ENCODE peak calls at places on chromosomes 16 and 17, in four cellular contexts. One of them, this sample, is unnamed.

GRCh38 chr17:81494984-81495383 is 17.6 kb downstream of the ACTG1 start:
- DNase-seq in GM23338: no peak
- DNase-seq in PC-3: peak
- DNase-seq in fibroblast of lung: no peak
- DNase-seq in this sample: peak

GRCh38 chr17:46191332-46192210 is 1.7 kb downstream of the KANSL1 start:
- DNase-seq in GM23338: peak
- DNase-seq in PC-3: peak
- DNase-seq in fibroblast of lung: peak
- DNase-seq in this sample: peak

GRCh38 chr17:31802502-31802901 is 56.5 kb downstream of the COPRS start:
- DNase-seq in GM23338: no peak
- DNase-seq in PC-3: no peak
- DNase-seq in fibroblast of lung: no peak
- DNase-seq in this sample: no peak

GRCh38 chr17:3398310-3398709 is at the start of gene OR1E1:
- DNase-seq in GM23338: no peak
- DNase-seq in PC-3: no peak
- DNase-seq in fibroblast of lung: no peak
- DNase-seq in this sample: no peak

GRCh38 chr16:2339521-2340484 is 725 bp downstream of the ABCA3 start:
- DNase-seq in GM23338: peak
- DNase-seq in PC-3: peak
- DNase-seq in fibroblast of lung: peak
- DNase-seq in this sample: peak

GRCh38 chr17:65514082-65514481 is 47.4 kb downstream of the AXIN2 start:
- DNase-seq in GM23338: no peak
- DNase-seq in PC-3: peak
- DNase-seq in fibroblast of lung: peak
- DNase-seq in this sample: no peak

GRCh38 chr16:69443809-69444611 is 19.6 kb downstream of the CYB5B start:
- DNase-seq in GM23338: no peak
- DNase-seq in PC-3: no peak
- DNase-seq in fibroblast of lung: no peak
- DNase-seq in this sample: no peak

GRCh38 chr16:67857547-67858233 is 10.2 kb upstream of the CENPT start:
- DNase-seq in GM23338: peak
- DNase-seq in PC-3: peak
- DNase-seq in fibroblast of lung: peak
- DNase-seq in this sample: no peak

GRCh38 chr16:13848795-13849194 is 71.2 kb upstream of the ERCC4 start:
- DNase-seq in GM23338: peak
- DNase-seq in PC-3: no peak
- DNase-seq in fibroblast of lung: no peak
- DNase-seq in this sample: no peak

GRCh38 chr16:87152221-87152755 is 164.9 kb downstream of the C16orf95 start:
- DNase-seq in GM23338: no peak
- DNase-seq in PC-3: no peak
- DNase-seq in fibroblast of lung: no peak
- DNase-seq in this sample: no peak

GRCh38 chr16:73771196-73771595 is 525.4 kb upstream of the PSMD7 start:
- DNase-seq in GM23338: no peak
- DNase-seq in PC-3: no peak
- DNase-seq in fibroblast of lung: peak
- DNase-seq in this sample: no peak

GRCh38 chr17:13597723-13598347 is 3.9 kb downstream of the HS3ST3A1 start:
- DNase-seq in GM23338: peak
- DNase-seq in PC-3: peak
- DNase-seq in fibroblast of lung: peak
- DNase-seq in this sample: peak

GRCh38 chr17:65055280-65055707 is 1.2 kb downstream of the GNA13 start:
- DNase-seq in GM23338: no peak
- DNase-seq in PC-3: no peak
- DNase-seq in fibroblast of lung: peak
- DNase-seq in this sample: no peak

GRCh38 chr17:10737168-10737622 is 7.4 kb upstream of the TMEM220 start:
- DNase-seq in GM23338: peak
- DNase-seq in PC-3: peak
- DNase-seq in fibroblast of lung: peak
- DNase-seq in this sample: peak

GRCh38 chr17:19249681-19250080 is 12.5 kb downstream of the EPN2 start:
- DNase-seq in GM23338: no peak
- DNase-seq in PC-3: no peak
- DNase-seq in fibroblast of lung: peak
- DNase-seq in this sample: no peak
- H3K4me2 ChIP-seq in GM23338: no peak
- H3K4me2 ChIP-seq in PC-3: peak
- H3K4me2 ChIP-seq in fibroblast of lung: no peak
- H3K4me2 ChIP-seq in this sample: no peak

DNA sequence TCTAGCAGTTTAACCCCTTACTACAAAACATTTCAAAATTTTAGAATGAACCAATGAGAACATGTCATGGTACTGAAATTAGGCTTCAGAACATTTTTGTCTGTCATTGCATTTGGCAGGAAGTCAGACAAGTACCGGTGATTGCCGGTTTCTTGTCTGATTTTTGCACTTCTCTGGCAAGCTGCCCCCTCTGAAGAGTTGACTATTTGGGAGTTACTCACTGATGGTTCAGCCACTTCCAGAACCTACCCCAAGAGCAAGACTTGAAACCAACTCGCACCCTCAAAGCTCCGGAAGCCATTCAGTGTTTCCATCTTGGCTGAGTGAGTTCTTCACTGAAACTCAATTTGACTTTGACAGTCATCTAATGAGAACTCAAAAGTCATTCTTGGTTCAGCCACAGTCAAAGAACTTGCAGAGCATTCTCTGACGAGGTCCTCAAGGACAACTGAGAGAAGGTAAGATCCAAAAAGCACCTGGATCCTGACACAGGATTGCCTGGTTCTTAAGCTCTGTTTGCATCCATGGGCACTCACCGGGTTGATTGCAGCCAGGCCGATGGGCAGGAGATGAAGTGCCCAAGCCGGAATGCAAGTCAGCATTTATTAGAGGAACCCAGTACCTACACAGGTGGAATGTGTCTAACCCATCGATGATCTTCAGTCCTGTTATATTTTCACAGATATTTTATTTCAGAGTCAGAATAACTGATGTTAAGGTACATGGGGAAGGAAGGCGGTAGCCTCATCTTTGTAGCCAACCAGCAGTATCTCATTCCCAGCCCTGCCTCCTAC is 93.6 kb downstream of the USP22 start:
- DNase-seq in GM23338: no peak
- DNase-seq in PC-3: no peak
- DNase-seq in fibroblast of lung: no peak
- DNase-seq in this sample: no peak
- H3K4me2 ChIP-seq in GM23338: no peak
- H3K4me2 ChIP-seq in PC-3: no peak
- H3K4me2 ChIP-seq in fibroblast of lung: no peak
- H3K4me2 ChIP-seq in this sample: no peak

GRCh38 chr16:79864032-79864780 is 263.7 kb upstream of the MAF start:
- DNase-seq in GM23338: no peak
- DNase-seq in PC-3: no peak
- DNase-seq in fibroblast of lung: no peak
- DNase-seq in this sample: no peak
- H3K4me2 ChIP-seq in GM23338: no peak
- H3K4me2 ChIP-seq in PC-3: no peak
- H3K4me2 ChIP-seq in fibroblast of lung: no peak
- H3K4me2 ChIP-seq in this sample: no peak

GRCh38 chr17:7884581-7885356 is 3.8 kb upstream of the CHD3 start:
- DNase-seq in GM23338: peak
- DNase-seq in PC-3: no peak
- DNase-seq in fibroblast of lung: no peak
- DNase-seq in this sample: peak
- H3K4me2 ChIP-seq in GM23338: peak
- H3K4me2 ChIP-seq in PC-3: no peak
- H3K4me2 ChIP-seq in fibroblast of lung: no peak
- H3K4me2 ChIP-seq in this sample: peak

DNA sequence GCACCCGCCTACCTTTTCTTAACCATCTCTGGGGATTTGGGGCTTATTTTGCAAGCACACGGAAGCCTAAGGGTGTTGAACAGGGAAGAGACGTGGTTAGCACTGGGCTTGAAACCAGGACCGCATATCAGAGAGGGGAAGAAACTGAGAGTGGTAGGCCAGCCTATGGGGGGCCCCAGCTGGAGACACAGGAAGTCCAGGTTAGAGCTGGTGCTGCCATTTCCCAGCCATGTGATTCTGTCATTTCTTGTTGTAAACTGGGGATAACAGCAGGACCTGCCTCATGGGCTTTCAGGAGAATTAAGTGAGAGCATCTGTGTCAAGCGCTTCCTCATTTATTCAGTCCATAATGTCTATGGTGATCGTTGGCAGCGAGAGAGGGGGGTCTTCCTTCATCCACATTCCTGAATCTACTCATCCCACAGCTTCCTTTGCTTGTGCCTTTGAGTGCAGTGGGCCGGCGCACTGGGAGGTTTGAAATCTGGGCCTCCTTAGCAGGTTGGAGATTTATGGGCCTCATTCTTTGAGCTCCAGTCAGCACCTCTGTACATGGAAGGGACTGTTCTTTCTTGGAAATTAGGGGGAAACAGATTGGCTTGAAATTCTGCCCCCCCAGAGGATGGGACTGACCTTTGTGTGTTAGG is 20.1 kb downstream of the NKD1 start:
- DNase-seq in GM23338: no peak
- DNase-seq in PC-3: no peak
- DNase-seq in fibroblast of lung: no peak
- DNase-seq in this sample: no peak
- H3K4me2 ChIP-seq in GM23338: no peak
- H3K4me2 ChIP-seq in PC-3: no peak
- H3K4me2 ChIP-seq in fibroblast of lung: no peak
- H3K4me2 ChIP-seq in this sample: no peak

GRCh38 chr17:83146347-83146746 is 66.9 kb downstream of the METRNL start:
- DNase-seq in GM23338: no peak
- DNase-seq in PC-3: no peak
- DNase-seq in fibroblast of lung: no peak
- DNase-seq in this sample: no peak

GRCh38 chr17:83143817-83144231 is 64.4 kb downstream of the METRNL start:
- DNase-seq in GM23338: no peak
- DNase-seq in PC-3: no peak
- DNase-seq in fibroblast of lung: no peak
- DNase-seq in this sample: no peak

GRCh38 chr17:83145831-83146230 is 66.4 kb downstream of the METRNL start:
- DNase-seq in GM23338: no peak
- DNase-seq in PC-3: no peak
- DNase-seq in fibroblast of lung: no peak
- DNase-seq in this sample: no peak

GRCh38 chr17:83144421-83145357 is 65.3 kb downstream of the METRNL start:
- DNase-seq in GM23338: no peak
- DNase-seq in PC-3: no peak
- DNase-seq in fibroblast of lung: no peak
- DNase-seq in this sample: no peak

DNA sequence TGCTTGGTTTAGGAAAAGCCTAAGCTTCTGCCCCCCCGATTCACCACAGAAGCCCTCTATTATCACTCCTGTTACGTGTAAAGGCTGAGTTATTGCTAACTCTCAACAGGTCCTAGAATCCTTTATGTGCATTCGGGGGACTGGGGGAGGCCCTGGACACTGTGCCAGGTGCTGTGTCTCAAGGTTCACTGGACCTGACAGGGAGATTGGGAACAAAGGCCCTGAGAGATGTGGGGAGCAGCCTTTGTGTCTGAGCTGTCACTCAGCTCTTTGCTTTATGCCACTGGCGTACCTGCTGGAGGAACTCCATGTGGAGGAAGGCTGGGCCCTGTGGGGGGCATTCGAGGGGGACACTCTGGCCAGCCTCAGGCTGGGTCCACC is 65.9 kb downstream of the METRNL start:
- DNase-seq in GM23338: no peak
- DNase-seq in PC-3: no peak
- DNase-seq in fibroblast of lung: no peak
- DNase-seq in this sample: peak
- H3K4me2 ChIP-seq in GM23338: no peak
- H3K4me2 ChIP-seq in PC-3: no peak
- H3K4me2 ChIP-seq in fibroblast of lung: no peak
- H3K4me2 ChIP-seq in this sample: peak

GRCh38 chr16:1048442-1049112 is 24.0 kb upstream of the SSTR5 start:
- DNase-seq in GM23338: peak
- DNase-seq in PC-3: peak
- DNase-seq in fibroblast of lung: peak
- DNase-seq in this sample: peak
- H3K4me2 ChIP-seq in GM23338: peak
- H3K4me2 ChIP-seq in PC-3: no peak
- H3K4me2 ChIP-seq in fibroblast of lung: no peak
- H3K4me2 ChIP-seq in this sample: peak

GRCh38 chr16:27221576-27222498 is 18.5 kb downstream of the KDM8 start:
- DNase-seq in GM23338: no peak
- DNase-seq in PC-3: no peak
- DNase-seq in fibroblast of lung: peak
- DNase-seq in this sample: no peak

GRCh38 chr16:27223701-27224100 is 20.4 kb downstream of the KDM8 start:
- DNase-seq in GM23338: no peak
- DNase-seq in PC-3: no peak
- DNase-seq in fibroblast of lung: no peak
- DNase-seq in this sample: no peak

GRCh38 chr16:27223226-27223610 is 19.9 kb downstream of the KDM8 start:
- DNase-seq in GM23338: no peak
- DNase-seq in PC-3: no peak
- DNase-seq in fibroblast of lung: no peak
- DNase-seq in this sample: no peak

GRCh38 chr16:27224271-27224737 is 21.0 kb downstream of the KDM8 start:
- DNase-seq in GM23338: no peak
- DNase-seq in PC-3: no peak
- DNase-seq in fibroblast of lung: no peak
- DNase-seq in this sample: no peak

DNA sequence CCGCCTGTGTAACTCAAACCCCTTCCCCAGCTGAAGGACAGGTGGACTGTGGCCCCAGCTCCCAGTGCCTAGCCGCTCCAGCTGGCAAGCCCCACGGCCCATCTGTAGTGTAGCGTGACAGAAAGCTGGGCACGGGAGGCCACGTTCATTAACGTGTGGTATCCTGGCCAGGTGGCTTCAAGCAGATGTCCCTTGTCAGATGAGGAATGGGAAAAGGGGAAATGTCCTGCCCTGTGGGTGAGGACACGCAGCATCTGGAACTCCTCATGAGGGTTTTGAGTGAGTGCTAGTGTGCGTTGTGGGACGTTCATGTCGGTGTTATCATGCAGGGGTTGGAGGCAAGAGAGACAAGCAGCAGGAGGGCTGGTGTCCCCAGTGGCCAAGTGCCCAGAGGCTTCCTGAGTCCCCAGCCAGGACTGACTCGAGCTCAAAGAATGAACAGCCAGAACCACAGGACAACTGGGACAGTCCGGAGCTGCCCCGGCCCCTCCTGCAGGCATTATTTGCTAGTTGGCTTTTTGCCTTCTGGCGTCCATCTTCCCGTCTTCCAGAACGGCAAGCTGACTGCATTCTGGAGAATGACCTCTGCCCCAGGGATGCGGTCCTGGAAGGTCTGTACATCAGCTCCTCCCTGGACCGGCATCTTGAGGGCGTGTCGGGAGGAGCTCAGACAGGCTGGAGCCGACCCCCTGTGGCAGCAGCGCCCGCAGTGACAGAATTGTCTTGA is 19.3 kb downstream of the KDM8 start:
- DNase-seq in GM23338: no peak
- DNase-seq in PC-3: peak
- DNase-seq in fibroblast of lung: peak
- DNase-seq in this sample: peak
- H3K4me2 ChIP-seq in GM23338: no peak
- H3K4me2 ChIP-seq in PC-3: no peak
- H3K4me2 ChIP-seq in fibroblast of lung: peak
- H3K4me2 ChIP-seq in this sample: no peak

This sample was measured in neural progenitor cell.